ENCODE peak calls at places on chromosome 3, in four cellular contexts. O, N, U and G are unnamed samples.

GRCh38 chr3:132535575-132536441 is 61.3 kb upstream of the ACKR4 start:
- DNase-seq in O (peak), U (peak), N (peak), G (peak)

GRCh38 chr3:47846186-47846879 is 43.4 kb downstream of the DHX30 start:
- DNase-seq in O (no peak), U (no peak), N (no peak), G (no peak)

GRCh38 chr3:89278305-89278704 is 170.9 kb downstream of the EPHA3 start:
- DNase-seq in U (no peak), O (no peak), N (no peak), G (peak)

GRCh38 chr3:35946857-35947514 is 307.7 kb downstream of the ARPP21 start:
- DNase-seq in U (no peak), N (no peak), O (no peak), G (no peak)

GRCh38 chr3:177824190-177824786 is 627.0 kb upstream of the TBL1XR1 start:
- DNase-seq in N (no peak), O (no peak), U (no peak), G (no peak)

GRCh38 chr3:157335677-157336076 is 101.0 kb upstream of the PTX3 start:
- DNase-seq in N (no peak), U (no peak), O (no peak), G (peak)

GRCh38 chr3:100954199-100954935 is 38.9 kb downstream of the ABI3BP start:
- DNase-seq in U (no peak), N (no peak), O (no peak), G (no peak)

GRCh38 chr3:125126323-125126722 is 70.5 kb upstream of the HEG1 start:
- DNase-seq in N (no peak), U (no peak), O (no peak), G (no peak)

GRCh38 chr3:172159962-172160538 is 120.7 kb downstream of the FNDC3B start:
- DNase-seq in N (peak), U (no peak), O (no peak), G (no peak)
- TF ChIP-seq ZNF274 in N (no peak), U (no peak), O (no peak), G (no peak)

GRCh38 chr3:123008808-123009207 is 18.8 kb downstream of the SEMA5B start:
- DNase-seq in O (no peak), U (no peak), N (no peak), G (no peak)
- TF ChIP-seq ZNF274 in O (no peak), U (no peak), N (no peak), G (no peak)

GRCh38 chr3:15614958-15615357 is 13.4 kb downstream of the BTD start:
- DNase-seq in U (no peak), O (no peak), N (no peak), G (no peak)
- TF ChIP-seq ZNF274 in U (no peak), O (no peak), N (no peak), G (no peak)

DNA sequence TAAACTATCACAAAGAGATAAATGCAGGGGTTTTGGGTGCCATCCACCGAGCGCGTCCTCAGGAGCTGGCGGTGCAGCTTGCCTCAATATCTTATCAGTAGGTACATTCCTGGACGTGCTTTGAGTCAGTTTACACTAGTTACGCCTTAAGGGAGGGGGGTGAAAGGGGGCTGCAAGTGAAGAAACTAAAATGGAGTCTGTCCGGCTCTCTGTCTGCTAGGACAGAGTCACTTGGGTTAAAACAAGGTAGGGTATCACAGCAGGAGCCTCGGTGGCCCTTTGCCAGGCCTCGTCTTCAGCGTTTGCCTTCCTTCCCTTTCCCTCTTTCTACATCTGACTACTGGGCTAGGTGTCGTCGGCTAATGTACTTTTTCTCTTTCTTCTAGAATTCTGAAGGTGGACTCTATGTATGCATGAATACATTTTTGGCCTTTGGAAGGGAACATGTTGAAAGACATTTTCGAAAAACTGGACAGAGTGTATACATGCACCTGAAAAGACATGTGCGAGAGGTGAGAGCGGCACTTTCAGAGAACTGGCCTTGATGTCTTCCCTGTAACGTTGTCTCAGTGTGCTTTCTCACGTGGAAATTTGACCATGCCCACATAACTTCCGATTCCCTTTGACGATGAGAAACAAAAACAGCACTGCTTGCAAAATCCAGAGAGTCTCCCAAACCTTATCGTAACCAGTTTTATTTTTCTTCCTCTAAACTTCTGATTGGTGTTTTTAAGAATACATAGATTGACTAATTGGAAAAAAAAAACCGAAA is 28.8 kb downstream of the USP13 start:
- DNase-seq in O (no peak), N (no peak), U (no peak), G (no peak)
- TF ChIP-seq ZNF274 in O (no peak), N (no peak), U (no peak), G (no peak)

GRCh38 chr3:113825090-113825489 is 13.5 kb upstream of the GRAMD1C start:
- DNase-seq in U (peak), N (peak), O (no peak), G (no peak)
- TF ChIP-seq ZNF274 in U (no peak), N (no peak), O (no peak), G (no peak)

GRCh38 chr3:170740285-170740684 is 129.7 kb downstream of the RPL22L1 start:
- DNase-seq in U (no peak), N (no peak), O (no peak), G (no peak)
- TF ChIP-seq ZNF274 in U (no peak), N (no peak), O (no peak), G (no peak)